ENCODE peak calls at places on chromosomes 5 and 9, in eight cellular contexts. T is NT2/D1, D is progenitor cell of endocrine pancreas, I is osteocyte, M is psoas muscle, Q is HTR-8/SVneo, J is C1 segment of cervical spinal cord, P is NCI-H2171. R is an unnamed sample.

GRCh38 chr5:141850183-141850768 is 27.9 kb downstream of the PCDH1 start:
- DNase-seq in P (no peak), T (no peak), D (no peak), I (no peak), M (no peak), J (peak; percentile 83), Q (peak; percentile 74), R (peak; percentile 62)

GRCh38 chr9:101094686-101095085 is 66.2 kb downstream of the PLPPR1 start:
- DNase-seq in Q (no peak), I (no peak), M (no peak), P (no peak), T (no peak), D (no peak), J (no peak), R (no peak)

GRCh38 chr9:100268271-100268670 is 84.5 kb downstream of the TEX10 start:
- DNase-seq in M (no peak), I (no peak), D (no peak), Q (no peak), P (no peak), T (no peak), J (no peak), R (no peak)

GRCh38 chr5:1477341-1477740 is 32.1 kb upstream of the SLC6A3 start:
- DNase-seq in D (no peak), J (peak; percentile 39), T (no peak), Q (no peak), M (peak; percentile 75), P (no peak), I (no peak), R (peak; percentile 22)

GRCh38 chr5:177023247-177023703 is 779 bp downstream of the ZNF346 start:
- DNase-seq in T (no peak), Q (no peak), J (peak; percentile 13), M (no peak), P (no peak), I (no peak), D (no peak), R (peak; percentile 16)

GRCh38 chr5:172637740-172638139 is 3.3 kb upstream of the NEURL1B start:
- DNase-seq in P (no peak), I (no peak), J (no peak), T (no peak), M (no peak), Q (no peak), D (no peak), R (no peak)

GRCh38 chr9:103798620-103799019 is 295.5 kb upstream of the SMC2 start:
- DNase-seq in Q (peak; percentile 36), D (no peak), J (no peak), P (no peak), T (no peak), I (no peak), M (no peak), R (no peak)

GRCh38 chr5:89106479-89106878 is 223.5 kb upstream of the MEF2C start:
- DNase-seq in J (no peak), Q (no peak), I (no peak), P (no peak), D (no peak), M (no peak), T (no peak), R (no peak)

GRCh38 chr5:176733586-176734262 is 76.6 kb upstream of the UNC5A start:
- DNase-seq in D (no peak), Q (no peak), I (peak; percentile 81), T (no peak), J (no peak), P (no peak), M (no peak), R (no peak)

GRCh38 chr5:173191561-173191960 is 43.4 kb downstream of the NKX2-5 start:
- DNase-seq in I (no peak), J (no peak), D (no peak), Q (no peak), T (no peak), P (no peak), M (no peak), R (no peak)

R was measured in thyroid gland.